ENCODE peak calls at places on chromosomes 7 and 10, in five cellular contexts. W, M, F, G and H are unnamed samples.

GRCh38 chr10:131930150-131930549 is 29.3 kb downstream of the PPP2R2D start:
- DNase-seq in W (peak; percentile 40), M (no peak), F (no peak), G (no peak), H (no peak)

GRCh38 chr7:67625257-67625713 is 628.7 kb downstream of the TYW1 start:
- DNase-seq in W (peak; percentile 96), M (peak; percentile 88), F (no peak), G (peak; percentile 79), H (peak; percentile 88)

GRCh38 chr10:114499630-114500190 is 95.4 kb upstream of the AFAP1L2 start:
- DNase-seq in W (no peak), M (no peak), F (peak; percentile 29), G (no peak), H (no peak)

GRCh38 chr10:1123198-1123597 is 67.0 kb downstream of the WDR37 start:
- DNase-seq in W (no peak), M (no peak), F (no peak), G (no peak), H (no peak)

GRCh38 chr10:125823663-125824251 is 411 bp downstream of the BCCIP start:
- DNase-seq in W (no peak), M (no peak), F (no peak), G (no peak), H (no peak)

GRCh38 chr10:14491814-14492213 is 161.1 kb upstream of the FRMD4A start:
- DNase-seq in W (no peak), M (no peak), F (no peak), G (no peak), H (no peak)

GRCh38 chr7:11345621-11346020 is 371.9 kb downstream of the PHF14 start:
- DNase-seq in W (no peak), M (no peak), F (no peak), G (no peak), H (no peak)

GRCh38 chr7:130303982-130304381 is 11.0 kb downstream of the CPA4 start:
- DNase-seq in W (no peak), M (no peak), F (no peak), G (no peak), H (no peak)

GRCh38 chr10:103548006-103548405 is 54.5 kb downstream of the NEURL1 start:
- DNase-seq in W (no peak), M (no peak), F (no peak), G (no peak), H (no peak)

GRCh38 chr10:28730031-28730778 is 52.9 kb downstream of the BAMBI start:
- DNase-seq in W (no peak), M (no peak), F (no peak), G (no peak), H (no peak)

GRCh38 chr7:51123322-51124021 is 193.1 kb downstream of the COBL start:
- DNase-seq in W (no peak), M (no peak), F (peak; percentile 16), G (no peak), H (peak; percentile 82)

GRCh38 chr7:101212014-101212413 is 5.4 kb downstream of the PLOD3 start:
- DNase-seq in W (no peak), M (no peak), F (no peak), G (no peak), H (no peak)

GRCh38 chr7:121006731-121007315 is 18.3 kb downstream of the CPED1 start:
- DNase-seq in W (peak; percentile 48), M (no peak), F (no peak), G (no peak), H (no peak)

GRCh38 chr10:60964257-60965235 is 20.6 kb upstream of the RHOBTB1 start:
- DNase-seq in W (peak; percentile 84), M (peak; percentile 62), F (peak; percentile 30), G (peak; percentile 58), H (peak; percentile 86)

GRCh38 chr10:31142026-31142425 is 110.4 kb upstream of the ZNF438 start:
- DNase-seq in W (no peak), M (no peak), F (no peak), G (no peak), H (no peak)

GRCh38 chr7:102841290-102841689 is 71.5 kb upstream of the LRRC17 start:
- DNase-seq in W (no peak), M (peak; percentile 18), F (no peak), G (no peak), H (no peak)

GRCh38 chr7:35549781-35550180 is 145.2 kb downstream of the HERPUD2 start:
- DNase-seq in W (peak; percentile 11), M (no peak), F (no peak), G (no peak), H (peak; percentile 75)

GRCh38 chr10:73906524-73907447 is 4.1 kb upstream of the PLAU start:
- DNase-seq in W (peak; percentile 92), M (peak; percentile 86), F (no peak), G (peak; percentile 69), H (peak; percentile 95)

GRCh38 chr7:18086165-18087030 is 58.8 kb upstream of the PRPS1L1 start:
- DNase-seq in W (peak; percentile 72), M (no peak), F (no peak), G (peak; percentile 43), H (no peak)

GRCh38 chr7:133602291-133602690 is 349.4 kb downstream of the EXOC4 start:
- DNase-seq in W (no peak), M (no peak), F (no peak), G (no peak), H (no peak)

GRCh38 chr10:119441151-119441821 is 101.2 kb downstream of the RGS10 start:
- DNase-seq in W (no peak), M (peak; percentile 71), F (no peak), G (peak; percentile 54), H (no peak)

GRCh38 chr7:156230576-156230975 is 410.0 kb upstream of the RNF32 start:
- DNase-seq in W (peak; percentile 10), M (no peak), F (no peak), G (no peak), H (no peak)

GRCh38 chr10:124735491-124736286 is 8.5 kb downstream of the FAM53B start:
- DNase-seq in W (peak; percentile 33), M (no peak), F (no peak), G (no peak), H (peak; percentile 11)

DNA sequence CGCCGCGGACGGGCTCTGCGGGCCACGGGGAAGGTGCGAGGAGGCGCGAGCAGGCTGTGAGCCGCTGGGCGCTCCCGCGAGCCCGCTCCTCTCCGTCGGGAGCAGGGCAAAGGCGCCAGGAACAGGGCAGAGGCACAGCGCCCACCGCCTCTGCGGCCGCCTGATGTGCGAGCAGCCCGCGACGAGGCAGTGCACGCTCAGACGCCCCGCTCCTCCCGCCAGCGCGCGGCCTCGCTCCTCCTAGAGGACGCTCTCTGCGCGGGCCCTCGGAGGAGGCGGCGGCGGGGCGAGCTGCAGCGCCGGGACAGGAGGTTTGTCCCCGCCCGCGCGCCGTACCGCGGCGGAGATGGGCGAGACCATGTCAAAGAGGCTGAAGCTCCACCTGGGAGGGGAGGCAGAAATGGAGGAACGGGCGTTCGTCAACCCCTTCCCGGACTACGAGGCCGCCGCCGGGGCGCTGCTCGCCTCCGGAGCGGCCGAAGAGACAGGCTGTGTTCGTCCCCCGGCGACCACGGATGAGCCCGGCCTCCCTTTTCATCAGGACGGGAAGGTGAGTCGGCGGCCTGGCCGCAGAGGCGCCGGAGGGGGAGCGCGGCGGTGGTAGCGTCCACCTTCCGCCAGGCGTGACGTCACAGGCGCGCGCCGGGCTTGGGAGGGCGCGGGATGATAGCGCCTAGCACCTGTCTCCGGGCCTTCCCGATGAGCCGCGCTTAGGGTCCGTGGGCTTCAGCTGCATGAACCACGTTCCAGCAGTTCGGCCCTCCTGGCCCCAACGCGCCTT is 733 bp downstream of the LANCL2 start:
- DNase-seq in W (peak; percentile 96), M (peak; percentile 92), F (peak; percentile 91), G (peak; percentile 96), H (peak; percentile 98)
- TF ChIP-seq CTCF in W (peak; percentile 53), M (peak; percentile 28), F (no peak), G (peak; percentile 52), H (peak; percentile 45)

DNA sequence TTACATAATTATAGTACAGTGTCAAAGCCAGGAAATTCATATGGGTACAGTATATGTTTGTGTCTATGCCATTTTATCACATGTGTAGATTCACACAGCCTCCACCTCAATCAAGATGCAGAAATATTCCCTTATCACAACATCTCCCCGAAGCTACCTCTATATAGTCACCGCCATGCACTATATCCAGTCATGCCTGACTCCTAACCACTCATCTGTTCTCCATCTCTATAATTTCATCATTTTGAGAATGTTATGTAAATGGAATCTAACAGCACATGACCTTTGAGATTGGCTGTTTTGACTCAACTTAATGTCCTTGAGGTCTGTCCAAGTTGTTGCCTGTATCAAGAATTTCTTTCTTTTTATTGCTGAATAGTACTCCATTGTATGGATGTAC is 22.3 kb upstream of the SLC25A13 start:
- DNase-seq in W (no peak), M (no peak), F (no peak), G (no peak), H (no peak)
- TF ChIP-seq CTCF in W (no peak), M (no peak), F (no peak), G (no peak), H (no peak)

DNA sequence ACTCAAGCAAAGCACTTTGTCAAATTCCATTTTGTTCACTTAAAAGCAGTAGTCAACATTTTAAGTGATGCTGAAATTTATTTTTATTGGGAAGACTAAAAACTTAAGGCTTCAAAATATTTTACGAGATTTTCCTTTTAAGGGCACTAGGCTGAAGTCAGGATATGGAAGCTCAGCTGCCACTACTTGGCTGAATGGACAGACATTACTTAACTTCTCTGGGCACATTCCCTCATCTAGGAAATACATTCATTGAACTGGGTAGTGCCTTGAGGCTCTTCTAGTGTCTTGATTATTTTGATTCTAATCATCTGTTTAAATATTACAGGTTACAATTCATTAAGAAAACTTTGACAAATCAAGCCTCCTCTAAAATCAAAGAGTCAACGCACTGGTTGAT is 11.1 kb downstream of the MEOX2 start:
- DNase-seq in W (no peak), M (no peak), F (no peak), G (no peak), H (no peak)
- TF ChIP-seq CTCF in W (no peak), M (no peak), F (no peak), G (no peak), H (no peak)

GRCh38 chr7:142867398-142868187 is 12.7 kb downstream of the EPHB6 start:
- DNase-seq in W (peak; percentile 36), M (no peak), F (no peak), G (no peak), H (no peak)

GRCh38 chr7:142865766-142866165 is 10.9 kb downstream of the EPHB6 start:
- DNase-seq in W (no peak), M (no peak), F (no peak), G (no peak), H (no peak)

GRCh38 chr7:142864980-142865747 is 10.3 kb downstream of the EPHB6 start:
- DNase-seq in W (peak; percentile 42), M (no peak), F (no peak), G (no peak), H (no peak)

GRCh38 chr7:142867097-142867378 is 12.2 kb downstream of the EPHB6 start:
- DNase-seq in W (no peak), M (no peak), F (no peak), G (no peak), H (no peak)

DNA sequence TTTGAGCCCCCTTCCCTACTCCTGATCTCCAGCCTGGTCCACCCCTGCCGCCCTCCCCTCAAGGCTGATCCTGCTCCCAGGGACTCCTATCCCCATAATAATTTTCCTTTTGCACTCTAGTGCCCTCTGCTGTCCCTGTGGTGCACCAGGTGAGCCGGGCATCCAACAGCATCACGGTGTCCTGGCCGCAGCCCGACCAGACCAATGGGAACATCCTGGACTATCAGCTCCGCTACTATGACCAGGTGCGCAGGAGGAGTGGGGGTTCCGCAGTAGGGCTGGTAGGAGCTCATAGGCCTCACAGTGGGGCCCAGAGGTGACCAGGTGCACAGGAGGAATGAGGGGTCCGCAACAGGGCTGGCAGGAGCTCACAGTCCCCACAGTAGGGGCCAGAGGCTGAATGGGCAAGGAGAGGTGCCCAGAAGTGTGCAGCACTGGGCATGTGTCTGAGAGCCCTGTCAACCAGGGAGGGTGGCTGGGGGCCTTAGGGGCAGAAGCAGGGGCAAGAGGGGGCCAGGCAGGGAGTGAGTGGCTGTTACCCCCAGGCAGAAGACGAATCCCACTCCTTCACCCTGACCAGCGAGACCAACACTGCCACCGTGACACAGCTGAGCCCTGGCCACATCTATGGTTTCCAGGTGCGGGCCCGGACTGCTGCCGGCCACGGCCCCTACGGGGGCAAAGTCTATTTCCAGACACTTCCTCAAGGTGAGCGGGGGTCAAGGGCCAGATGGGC is 11.7 kb downstream of the EPHB6 start:
- DNase-seq in W (peak; percentile 92), M (no peak), F (no peak), G (no peak), H (no peak)
- TF ChIP-seq CTCF in W (peak; percentile 82), M (peak; percentile 19), F (no peak), G (peak; percentile 63), H (peak; percentile 43)